ENCODE peak calls at places on chromosomes 7 and 10, in seven cellular contexts. D, Y, J, N, K, E and T are unnamed samples.

GRCh38 chr7:499853-500485 is 19.7 kb downstream of the PDGFA start:
- DNase-seq in N (no peak), J (no peak), K (no peak), Y (no peak), E (no peak), D (no peak), T (no peak)

GRCh38 chr7:111199643-111200042 is 108.7 kb downstream of the LRRN3 start:
- DNase-seq in N (no peak), D (no peak), Y (no peak), J (no peak), K (no peak), E (peak; percentile 22), T (no peak)

GRCh38 chr10:29895436-29895835 is 163.9 kb downstream of the JCAD start:
- DNase-seq in Y (peak; percentile 91), D (peak; percentile 58), K (peak; percentile 93), N (no peak), E (peak; percentile 72), J (no peak), T (no peak)

GRCh38 chr10:130218181-130218641 is 82.0 kb downstream of the GLRX3 start:
- DNase-seq in K (no peak), D (no peak), J (no peak), Y (no peak), N (no peak), E (peak; percentile 17), T (no peak)

GRCh38 chr7:69433086-69433485 is 165.2 kb upstream of the AUTS2 start:
- DNase-seq in E (no peak), Y (no peak), J (no peak), N (no peak), K (no peak), D (no peak), T (no peak)

GRCh38 chr10:974038-974784 is 14.0 kb upstream of the GTPBP4 start:
- DNase-seq in J (no peak), K (no peak), N (peak; percentile 16), E (no peak), Y (no peak), D (no peak), T (no peak)

GRCh38 chr10:119608316-119609155 is 11.8 kb upstream of the TIAL1 start:
- DNase-seq in Y (no peak), N (no peak), J (peak; percentile 42), D (peak; percentile 50), E (peak; percentile 51), K (peak; percentile 60), T (peak; percentile 44)

GRCh38 chr7:37448057-37448636 is 517 bp downstream of the ELMO1 start:
- DNase-seq in Y (no peak), N (no peak), K (peak; percentile 13), D (no peak), J (no peak), E (peak; percentile 7), T (no peak)

GRCh38 chr7:94043299-94043698 is 39.1 kb upstream of the BET1 start:
- DNase-seq in J (no peak), N (no peak), Y (peak; percentile 71), D (peak; percentile 84), E (peak; percentile 75), K (peak; percentile 64), T (no peak)

GRCh38 chr10:5089869-5090268 is 4.3 kb upstream of the AKR1C3 start:
- DNase-seq in K (no peak), E (peak; percentile 7), D (peak; percentile 67), N (no peak), J (peak; percentile 43), Y (no peak), T (no peak)

GRCh38 chr7:46933596-46933995 is 648.3 kb downstream of the TNS3 start:
- DNase-seq in D (no peak), J (no peak), K (no peak), E (peak; percentile 29), N (no peak), Y (no peak), T (no peak)

GRCh38 chr10:76285012-76285411 is 853.6 kb downstream of the LRMDA start:
- DNase-seq in J (no peak), K (peak; percentile 66), D (peak; percentile 73), Y (peak; percentile 86), N (no peak), E (peak; percentile 80), T (no peak)

GRCh38 chr10:119466655-119467054 is 75.9 kb downstream of the RGS10 start:
- DNase-seq in Y (no peak), E (peak; percentile 76), J (no peak), D (peak; percentile 29), N (no peak), K (no peak), T (no peak)

GRCh38 chr7:121366852-121367431 is 29.2 kb downstream of the FAM3C start:
- DNase-seq in D (peak; percentile 48), K (peak; percentile 35), N (no peak), J (peak; percentile 30), E (peak; percentile 37), Y (peak; percentile 20), T (no peak)

GRCh38 chr7:76293407-76293901 is 9.0 kb upstream of the HSPB1 start:
- DNase-seq in N (no peak), E (no peak), J (no peak), K (no peak), D (no peak), Y (no peak), T (no peak)

GRCh38 chr10:105549731-105550130 is 908.6 kb downstream of the SORCS3 start:
- DNase-seq in D (no peak), E (no peak), K (no peak), N (no peak), J (no peak), Y (no peak), T (no peak)

GRCh38 chr7:127885843-127886242 is 145.4 kb downstream of the LRRC4 start:
- DNase-seq in D (peak; percentile 65), E (peak; percentile 75), N (no peak), J (peak; percentile 4), Y (peak; percentile 62), K (peak; percentile 85), T (no peak)

GRCh38 chr10:5356479-5356763 is 8.3 kb upstream of the UCN3 start:
- DNase-seq in J (no peak), Y (no peak), D (peak; percentile 42), K (no peak), N (no peak), E (peak; percentile 4), T (no peak)

GRCh38 chr10:77600640-77601039 is 37.0 kb downstream of the KCNMA1 start:
- DNase-seq in Y (no peak), N (no peak), D (no peak), E (no peak), J (no peak), K (no peak), T (no peak)

GRCh38 chr7:142801601-142802295 is 31.0 kb downstream of the PRSS2 start:
- DNase-seq in E (no peak), K (no peak), N (no peak), D (no peak), Y (no peak), J (no peak), T (no peak)

GRCh38 chr7:123616244-123616643 is 14.6 kb downstream of the ASB15 start:
- DNase-seq in E (no peak), N (no peak), K (no peak), Y (no peak), D (no peak), J (no peak), T (no peak)

GRCh38 chr10:123009105-123009805 is 449 bp downstream of the ACADSB start:
- DNase-seq in J (no peak), E (peak; percentile 18), D (peak; percentile 29), K (peak; percentile 39), Y (no peak), N (no peak), T (peak; percentile 30)

GRCh38 chr10:71752391-71753090 is 20.8 kb downstream of the VSIR start:
- DNase-seq in N (no peak), J (no peak), Y (no peak), E (no peak), K (no peak), D (no peak), T (no peak)

GRCh38 chr10:124665091-124665490 is 79.1 kb downstream of the FAM53B start:
- DNase-seq in E (no peak), D (no peak), K (no peak), N (no peak), J (no peak), Y (no peak), T (no peak)

GRCh38 chr7:50497068-50497642 is 47.0 kb upstream of the FIGNL1 start:
- DNase-seq in E (peak; percentile 52), J (no peak), D (peak; percentile 4), K (peak; percentile 41), Y (no peak), N (no peak), T (no peak)

GRCh38 chr10:650691-651615 is 38.5 kb downstream of the DIP2C start:
- DNase-seq in D (peak; percentile 15), Y (no peak), E (no peak), N (no peak), K (no peak), J (no peak), T (no peak)

GRCh38 chr10:62016477-62017140 is 115.1 kb downstream of the ARID5B start:
- DNase-seq in K (no peak), E (no peak), Y (no peak), N (no peak), D (no peak), J (no peak), T (no peak)

GRCh38 chr7:44761207-44762161 is 12.8 kb downstream of the ZMIZ2 start:
- DNase-seq in Y (no peak), N (no peak), K (peak; percentile 95), J (peak; percentile 49), E (no peak), D (no peak), T (no peak)

GRCh38 chr10:72097448-72098300 is 9.3 kb upstream of the SPOCK2 start:
- DNase-seq in Y (peak; percentile 79), D (peak; percentile 95), J (peak; percentile 90), E (peak; percentile 95), K (peak; percentile 80), N (no peak), T (no peak)

GRCh38 chr7:129774359-129774758 is 162.8 kb downstream of the NRF1 start:
- DNase-seq in J (no peak), Y (no peak), D (no peak), E (no peak), K (no peak), N (no peak), T (peak; percentile 54)

GRCh38 chr7:159104188-159105030 is 40.3 kb downstream of the VIPR2 start:
- DNase-seq in Y (no peak), J (no peak), K (no peak), N (peak; percentile 44), D (no peak), E (no peak), T (no peak)

GRCh38 chr10:55203319-55203718 is 402.3 kb upstream of the PCDH15 start:
- DNase-seq in J (no peak), E (no peak), Y (no peak), N (no peak), D (no peak), K (no peak), T (no peak)

GRCh38 chr7:149772236-149772820 is 1.1 kb downstream of the ZNF467 start:
- DNase-seq in D (no peak), K (no peak), N (no peak), J (no peak), Y (no peak), E (no peak), T (peak; percentile 70)

GRCh38 chr7:29192811-29193210 is 1.8 kb upstream of the CHN2 start:
- DNase-seq in J (no peak), K (no peak), E (no peak), D (no peak), N (no peak), Y (no peak), T (no peak)

GRCh38 chr10:122725768-122726167 is 26.1 kb upstream of the C10orf120 start:
- DNase-seq in N (no peak), Y (no peak), D (no peak), K (no peak), J (no peak), E (no peak), T (no peak)

GRCh38 chr10:114172241-114172640 is 1.8 kb downstream of the CCDC186 start:
- DNase-seq in E (peak; percentile 5), K (peak; percentile 8), J (no peak), D (peak; percentile 17), N (no peak), Y (no peak), T (no peak)

GRCh38 chr7:18541871-18542212 is 46.3 kb downstream of the HDAC9 start:
- DNase-seq in E (no peak), D (no peak), K (no peak), Y (no peak), J (no peak), N (no peak), T (no peak)

GRCh38 chr7:36648441-36648840 is 75.9 kb downstream of the AOAH start:
- DNase-seq in N (no peak), E (no peak), D (peak; percentile 75), J (no peak), K (no peak), Y (no peak), T (no peak)